ENCODE peak calls at places on chromosomes 3 and 15, in four cellular contexts. E, V, G and U are unnamed samples.
A peak's percentile ranks its signal among the peaks of the same experiment; 100 is the strongest.

GRCh38 chr3:54307616-54308180 is 185.3 kb downstream of the CACNA2D3 start:
- DNase-seq in E (no peak), V (no peak), G (no peak), U (no peak)

GRCh38 chr15:60721706-60722105 is 242.8 kb upstream of the ICE2 start:
- DNase-seq in E (no peak), V (peak; percentile 13), G (no peak), U (no peak)

GRCh38 chr3:134423153-134423552 is 48.9 kb upstream of the AMOTL2 start:
- DNase-seq in E (no peak), V (no peak), G (no peak), U (peak; percentile 77)

GRCh38 chr15:47431501-47431900 is 285.8 kb upstream of the SEMA6D start:
- DNase-seq in E (no peak), V (no peak), G (no peak), U (no peak)

GRCh38 chr15:86654501-86654900 is 574.8 kb downstream of the AGBL1 start:
- DNase-seq in E (no peak), V (no peak), G (no peak), U (no peak)

GRCh38 chr3:102091358-102091757 is 242.0 kb downstream of the NFKBIZ start:
- DNase-seq in E (no peak), V (no peak), G (no peak), U (no peak)

GRCh38 chr15:73727330-73728018 is 25.7 kb downstream of the INSYN1 start:
- DNase-seq in E (no peak), V (no peak), G (no peak), U (no peak)

GRCh38 chr15:74384566-74385441 is 17.4 kb upstream of the CYP11A1 start:
- DNase-seq in E (no peak), V (peak; percentile 43), G (peak; percentile 95), U (no peak)

GRCh38 chr3:12869025-12869695 is 27.8 kb upstream of the RPL32 start:
- DNase-seq in E (peak; percentile 76), V (peak; percentile 18), G (no peak), U (peak; percentile 93)

GRCh38 chr3:124818398-124819150 is 68.6 kb downstream of the ITGB5 start:
- DNase-seq in E (no peak), V (no peak), G (no peak), U (no peak)

GRCh38 chr3:140719841-140720240 is 42.0 kb downstream of the TRIM42 start:
- DNase-seq in E (no peak), V (no peak), G (no peak), U (no peak)

GRCh38 chr3:31802981-31803380 is 178.1 kb downstream of the OSBPL10 start:
- DNase-seq in E (no peak), V (no peak), G (no peak), U (no peak)

GRCh38 chr15:91926871-91927270 is 73.4 kb downstream of the SLCO3A1 start:
- DNase-seq in E (no peak), V (no peak), G (no peak), U (no peak)

GRCh38 chr15:91929509-91929908 is 76.0 kb downstream of the SLCO3A1 start:
- DNase-seq in E (no peak), V (no peak), G (no peak), U (no peak)

GRCh38 chr15:91924842-91925495 is 71.5 kb downstream of the SLCO3A1 start:
- DNase-seq in E (no peak), V (no peak), G (no peak), U (no peak)

GRCh38 chr15:91928676-91929075 is 75.2 kb downstream of the SLCO3A1 start:
- DNase-seq in E (no peak), V (no peak), G (no peak), U (no peak)

DNA sequence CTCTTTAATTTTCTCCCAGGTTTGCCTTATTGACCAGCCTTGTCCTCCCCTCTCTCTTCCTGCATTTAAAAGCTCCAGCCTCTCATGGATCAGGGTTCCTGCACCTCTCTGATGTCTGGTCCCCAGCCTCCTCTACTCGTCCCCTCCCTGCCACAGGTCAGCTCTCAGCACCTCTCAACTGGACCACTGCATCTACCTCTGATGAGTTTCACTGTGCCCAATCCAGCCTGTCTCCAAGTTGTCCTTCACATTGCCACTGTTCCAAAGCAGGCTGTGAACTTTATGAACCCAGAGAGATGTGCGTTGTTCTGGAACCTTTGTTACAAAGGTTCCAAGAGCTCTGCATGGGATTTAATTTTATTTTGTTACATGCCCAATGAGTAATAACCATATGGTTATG is 76.6 kb downstream of the SLCO3A1 start:
- DNase-seq in E (no peak), V (no peak), G (no peak), U (no peak)
- TF ChIP-seq CTCF in E (no peak), V (no peak), G (no peak), U (no peak)

GRCh38 chr3:100043271-100043670 is 71.0 kb downstream of the FILIP1L start:
- DNase-seq in E (no peak), V (no peak), G (no peak), U (no peak)

GRCh38 chr3:100040846-100041245 is 73.5 kb downstream of the FILIP1L start:
- DNase-seq in E (no peak), V (no peak), G (no peak), U (no peak)

GRCh38 chr3:100042577-100042981 is 71.7 kb downstream of the FILIP1L start:
- DNase-seq in E (no peak), V (no peak), G (no peak), U (no peak)

GRCh38 chr3:100041328-100041749 is 73.0 kb downstream of the FILIP1L start:
- DNase-seq in E (no peak), V (peak; percentile 99), G (no peak), U (no peak)

DNA sequence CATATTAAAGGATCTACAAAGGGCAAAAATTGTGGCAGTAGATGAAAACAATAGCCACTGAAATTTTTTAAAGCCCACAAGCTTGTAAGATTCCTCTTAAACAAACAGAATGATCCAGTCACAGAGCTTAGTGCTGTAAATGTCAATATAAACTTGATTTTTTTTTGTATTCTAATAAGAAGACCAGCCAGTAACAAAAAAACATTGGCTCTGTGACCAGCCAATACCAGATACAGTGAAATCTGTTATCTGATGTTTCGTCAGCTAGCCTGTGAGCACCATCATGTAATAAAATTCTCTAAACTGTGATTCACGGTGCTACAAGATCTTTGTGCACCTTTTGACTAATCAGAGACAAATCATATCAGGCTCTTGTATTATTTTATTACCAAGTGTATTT is 72.2 kb downstream of the FILIP1L start:
- DNase-seq in E (no peak), V (peak; percentile 91), G (no peak), U (no peak)
- H3K9ac ChIP-seq in E (no peak overlapping the region), V (peak overlapping the region; percentile 97), G (no peak overlapping the region), U (no peak overlapping the region)

GRCh38 chr15:49901867-49902775 is 216.9 kb downstream of the ATP8B4 start:
- DNase-seq in E (no peak), V (no peak), G (no peak), U (no peak)
- TF ChIP-seq CTCF in E (no peak), V (no peak), G (peak; percentile 4), U (no peak)

GRCh38 chr3:44892689-44893088 is 18.3 kb downstream of the TGM4 start:
- DNase-seq in E (no peak), V (no peak), G (no peak), U (no peak)
- H3K9ac ChIP-seq in E (no peak overlapping the region), V (no peak overlapping the region), G (no peak overlapping the region), U (no peak overlapping the region)

DNA sequence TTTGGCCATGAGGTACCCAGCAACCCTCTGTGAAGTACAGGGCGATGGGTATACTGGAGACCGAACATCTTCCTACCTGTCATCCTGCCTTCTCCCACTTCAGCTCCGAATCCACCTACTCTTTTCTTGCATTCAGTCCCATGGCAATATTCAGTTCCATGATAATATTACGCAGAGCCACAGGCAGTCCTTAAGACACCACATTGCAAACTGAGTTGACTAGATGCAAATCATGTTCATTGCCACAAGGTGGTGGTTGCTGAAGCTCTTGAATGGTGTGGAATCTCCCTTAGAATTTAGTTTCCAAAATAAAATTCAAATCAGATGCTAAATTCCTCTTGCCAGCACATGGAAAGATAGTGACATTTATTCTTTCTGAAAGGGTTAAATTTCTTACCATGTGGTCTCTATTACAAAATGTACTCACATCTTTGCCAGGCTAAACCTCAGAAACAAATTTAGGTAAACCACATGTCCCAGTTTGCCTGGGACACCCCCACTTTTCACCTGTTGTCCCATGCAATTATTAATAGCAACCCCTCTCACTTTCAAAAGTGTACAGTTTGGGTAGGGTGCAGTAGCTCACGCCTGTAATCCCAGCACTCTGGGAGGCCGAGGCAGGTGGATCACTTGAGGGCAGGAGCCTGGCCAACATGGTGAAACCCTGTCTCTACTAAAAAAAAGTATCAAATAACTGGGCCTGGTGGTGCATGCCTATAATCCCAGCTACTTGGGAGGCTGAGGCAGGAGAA is 1.7 kb upstream of the NME9 start:
- DNase-seq in E (no peak), V (no peak), G (no peak), U (no peak)
- TF ChIP-seq CTCF in E (no peak), V (no peak), G (no peak), U (peak; percentile 57)

DNA sequence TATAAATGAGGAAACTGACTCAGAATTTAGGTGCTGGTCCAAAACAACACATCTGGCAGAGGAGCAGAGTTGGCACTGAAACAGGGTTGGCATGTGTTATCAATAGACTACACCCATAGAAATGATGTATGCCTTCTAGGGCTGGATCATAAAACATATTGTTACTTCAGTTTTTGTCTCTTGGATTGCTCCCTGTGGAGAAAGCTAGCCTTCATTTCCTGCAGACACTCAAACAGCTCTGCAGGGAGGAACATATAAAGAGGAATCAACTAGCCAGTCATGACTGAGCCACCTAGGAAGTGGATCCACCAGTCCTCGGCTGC is 518 bp upstream of the MRPL3 start:
- DNase-seq in E (peak; percentile 1), V (peak; percentile 50), G (no peak), U (no peak)
- H3K9ac ChIP-seq in E (no peak overlapping the region), V (peak overlapping the region; percentile 88), G (no peak overlapping the region), U (no peak overlapping the region)